ENCODE peak calls at places on chromosomes 12 and 14, in five cellular contexts. Y is T-helper 2 cell, T is NCI-H1694 treated with DMSO at 0.1 percent for 48 hours, S is left cardiac atrium, H is T-helper 9 cell. R is an unnamed sample.

GRCh38 chr14:50560929-50561280 is 960 bp downstream of the ATL1 start:
- DNase-seq in Y (peak), T (peak), S (peak), H (peak), R (peak)

GRCh38 chr12:124777399-124778372 is 86.0 kb downstream of the SCARB1 start:
- DNase-seq in Y (no peak), T (no peak), S (no peak), H (no peak), R (no peak)

GRCh38 chr12:69284131-69284530 is 44.8 kb downstream of the CPSF6 start:
- DNase-seq in Y (no peak), T (no peak), S (peak), H (peak), R (peak)

GRCh38 chr14:101215266-101215665 is 311.7 kb upstream of the RTL1 start:
- DNase-seq in Y (no peak), T (no peak), S (no peak), H (no peak), R (no peak)

GRCh38 chr12:106289196-106289681 is 13.3 kb upstream of the TCP11L2 start:
- DNase-seq in Y (no peak), T (no peak), S (no peak), H (no peak), R (no peak)

GRCh38 chr12:53097564-53098353 is at the start of gene IGFBP6:
- DNase-seq in Y (peak), T (peak), S (peak), H (peak), R (peak)

GRCh38 chr14:73759714-73760597 is 45.8 kb upstream of the PNMA1 start:
- DNase-seq in Y (peak), T (peak), S (peak), H (peak), R (peak)

GRCh38 chr12:47736877-47737676 is 11.8 kb upstream of the ENDOU start:
- DNase-seq in Y (no peak), T (no peak), S (peak), H (no peak), R (no peak)

GRCh38 chr12:49705479-49706267 is 1.5 kb downstream of the FMNL3 start:
- DNase-seq in Y (no peak), T (no peak), S (peak), H (no peak), R (no peak)

GRCh38 chr12:54890339-54890738 is 36.0 kb downstream of the MUCL1 start:
- DNase-seq in Y (no peak), T (no peak), S (no peak), H (no peak), R (no peak)

GRCh38 chr14:99517046-99517642 is 35.9 kb downstream of the CCNK start:
- DNase-seq in Y (peak), T (no peak), S (no peak), H (no peak), R (no peak)

GRCh38 chr12:92861381-92861780 is 67.7 kb downstream of the EEA1 start:
- DNase-seq in Y (no peak), T (no peak), S (no peak), H (no peak), R (no peak)

GRCh38 chr12:69834147-69834546 is 9.1 kb downstream of the MYRFL start:
- DNase-seq in Y (no peak), T (no peak), S (no peak), H (no peak), R (no peak)

GRCh38 chr12:27705263-27705662 is 5.4 kb upstream of the MRPS35 start:
- DNase-seq in Y (no peak), T (no peak), S (no peak), H (no peak), R (no peak)

GRCh38 chr14:74875941-74876913 is at the start of gene PROX2:
- DNase-seq in Y (no peak), T (no peak), S (no peak), H (peak), R (no peak)

GRCh38 chr14:61461808-61462275 is 140.5 kb downstream of the PRKCH start:
- DNase-seq in Y (no peak), T (peak), S (no peak), H (no peak), R (peak)

GRCh38 chr12:50564240-50564947 is 59.6 kb downstream of the DIP2B start:
- DNase-seq in Y (no peak), T (no peak), S (no peak), H (no peak), R (no peak)

GRCh38 chr14:100138082-100138787 is 21.2 kb downstream of the DEGS2 start:
- DNase-seq in Y (no peak), T (no peak), S (no peak), H (no peak), R (no peak)

GRCh38 chr12:107844312-107844921 is 69.9 kb downstream of the ASCL4 start:
- DNase-seq in Y (no peak), T (no peak), S (no peak), H (no peak), R (no peak)

GRCh38 chr12:46664771-46665287 is 161.0 kb downstream of the SLC38A4 start:
- DNase-seq in Y (no peak), T (no peak), S (no peak), H (no peak), R (peak)

GRCh38 chr12:26031814-26032213 is 73.3 kb downstream of the RASSF8 start:
- DNase-seq in Y (no peak), T (no peak), S (no peak), H (no peak), R (no peak)